ENCODE peak calls at places on chromosomes 5 and 9, in five cellular contexts. One of them, this sample, is unnamed.

GRCh38 chr5:67300321-67300720 is 103.7 kb upstream of the CD180 start:
- DNase-seq in A549: no peak
- DNase-seq in HepG2: no peak
- DNase-seq in GM12878: no peak
- DNase-seq in K562: no peak
- DNase-seq in this sample: no peak

GRCh38 chr5:17000296-17000939 is 64.3 kb upstream of the MYO10 start:
- DNase-seq in K562: no peak
- DNase-seq in HepG2: no peak
- DNase-seq in A549: peak
- DNase-seq in GM12878: no peak
- DNase-seq in this sample: no peak

GRCh38 chr5:181054871-181055494 is 14.9 kb downstream of the BTNL9 start:
- DNase-seq in A549: no peak
- DNase-seq in K562: peak
- DNase-seq in HepG2: no peak
- DNase-seq in GM12878: no peak
- DNase-seq in this sample: no peak

GRCh38 chr5:2797981-2798380 is 46.5 kb upstream of the IRX2 start:
- DNase-seq in HepG2: no peak
- DNase-seq in GM12878: no peak
- DNase-seq in A549: no peak
- DNase-seq in K562: no peak
- DNase-seq in this sample: no peak

GRCh38 chr9:130337784-130338380 is 72.3 kb downstream of the HMCN2 start:
- DNase-seq in A549: no peak
- DNase-seq in GM12878: no peak
- DNase-seq in HepG2: no peak
- DNase-seq in K562: no peak
- DNase-seq in this sample: no peak

GRCh38 chr5:1052641-1053390 is 44.2 kb downstream of the NKD2 start:
- DNase-seq in GM12878: no peak
- DNase-seq in HepG2: no peak
- DNase-seq in K562: peak
- DNase-seq in A549: peak
- DNase-seq in this sample: peak

GRCh38 chr9:78566521-78566920 is 269.6 kb downstream of the PSAT1 start:
- DNase-seq in HepG2: no peak
- DNase-seq in GM12878: no peak
- DNase-seq in A549: no peak
- DNase-seq in K562: no peak
- DNase-seq in this sample: no peak

GRCh38 chr5:179406031-179406681 is 60.9 kb upstream of the ADAMTS2 start:
- DNase-seq in GM12878: no peak
- DNase-seq in HepG2: no peak
- DNase-seq in K562: no peak
- DNase-seq in A549: no peak
- DNase-seq in this sample: no peak

GRCh38 chr9:134391319-134392231 is 65.3 kb downstream of the RXRA start:
- DNase-seq in GM12878: peak
- DNase-seq in K562: no peak
- DNase-seq in A549: no peak
- DNase-seq in HepG2: no peak
- DNase-seq in this sample: no peak

GRCh38 chr9:79134654-79135053 is 437.1 kb upstream of the TLE4 start:
- DNase-seq in GM12878: no peak
- DNase-seq in HepG2: no peak
- DNase-seq in A549: peak
- DNase-seq in K562: no peak
- DNase-seq in this sample: peak

GRCh38 chr5:73902327-73903051 is 276.5 kb downstream of the ARHGEF28 start:
- DNase-seq in GM12878: peak
- DNase-seq in HepG2: peak
- DNase-seq in A549: peak
- DNase-seq in K562: peak
- DNase-seq in this sample: peak

GRCh38 chr9:100104314-100104713 is 5.3 kb downstream of the INVS start:
- DNase-seq in A549: no peak
- DNase-seq in HepG2: no peak
- DNase-seq in GM12878: no peak
- DNase-seq in K562: no peak
- DNase-seq in this sample: no peak

GRCh38 chr5:82635561-82636288 is 357.6 kb upstream of the RPS23 start:
- DNase-seq in GM12878: no peak
- DNase-seq in A549: peak
- DNase-seq in HepG2: peak
- DNase-seq in K562: no peak
- DNase-seq in this sample: no peak

GRCh38 chr5:118611332-118611945 is 376.9 kb downstream of the DTWD2 start:
- DNase-seq in GM12878: no peak
- DNase-seq in A549: peak
- DNase-seq in K562: peak
- DNase-seq in HepG2: peak
- DNase-seq in this sample: peak

GRCh38 chr9:77910216-77910615 is 121.4 kb downstream of the GNAQ start:
- DNase-seq in K562: no peak
- DNase-seq in HepG2: no peak
- DNase-seq in GM12878: no peak
- DNase-seq in A549: no peak
- DNase-seq in this sample: peak

GRCh38 chr9:17699615-17700315 is 120.9 kb downstream of the SH3GL2 start:
- DNase-seq in K562: no peak
- DNase-seq in HepG2: no peak
- DNase-seq in GM12878: no peak
- DNase-seq in A549: no peak
- DNase-seq in this sample: no peak

GRCh38 chr9:30913331-30913730 is 1471.1 kb upstream of the ACO1 start:
- DNase-seq in K562: no peak
- DNase-seq in A549: no peak
- DNase-seq in GM12878: no peak
- DNase-seq in HepG2: no peak
- DNase-seq in this sample: no peak
- TF ChIP-seq POLR2A in K562: no peak
- TF ChIP-seq POLR2A in A549: no peak
- TF ChIP-seq POLR2A in GM12878: no peak
- TF ChIP-seq POLR2A in HepG2: no peak
- TF ChIP-seq POLR2A in this sample: no peak

DNA sequence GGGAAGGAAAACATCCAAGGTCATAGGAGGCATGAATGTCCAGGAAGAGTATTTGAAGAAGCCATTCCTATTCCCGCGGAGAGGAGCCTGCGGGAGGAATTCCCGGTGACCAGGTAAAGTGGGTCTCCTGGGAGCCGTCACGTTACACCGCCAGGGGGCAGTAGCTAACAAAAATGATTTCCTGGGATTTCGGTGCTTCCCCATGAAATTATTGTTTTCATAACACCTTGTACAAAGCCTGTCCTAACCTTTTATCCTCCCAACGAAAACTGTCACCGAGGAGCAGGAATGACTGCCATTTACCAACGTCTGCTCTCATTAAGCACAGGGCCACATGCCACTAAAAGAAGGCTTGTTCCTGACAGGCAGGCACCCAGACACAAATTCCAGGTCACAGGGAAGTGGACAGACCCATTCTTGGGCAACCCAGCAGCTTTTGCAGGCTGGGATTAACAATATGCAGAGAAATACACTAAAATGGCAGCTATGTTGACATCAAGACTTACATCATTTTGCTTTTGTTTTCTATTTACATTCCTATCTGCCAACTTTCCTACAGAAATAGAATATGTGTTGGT is 41.2 kb upstream of the CTSL start:
- DNase-seq in GM12878: no peak
- DNase-seq in HepG2: peak
- DNase-seq in K562: peak
- DNase-seq in A549: peak
- DNase-seq in this sample: peak
- TF ChIP-seq MYC in GM12878: no peak
- TF ChIP-seq MYC in HepG2: no peak
- TF ChIP-seq MYC in K562: no peak
- TF ChIP-seq MYC in A549: no peak
- TF ChIP-seq MYC in this sample: no peak

DNA sequence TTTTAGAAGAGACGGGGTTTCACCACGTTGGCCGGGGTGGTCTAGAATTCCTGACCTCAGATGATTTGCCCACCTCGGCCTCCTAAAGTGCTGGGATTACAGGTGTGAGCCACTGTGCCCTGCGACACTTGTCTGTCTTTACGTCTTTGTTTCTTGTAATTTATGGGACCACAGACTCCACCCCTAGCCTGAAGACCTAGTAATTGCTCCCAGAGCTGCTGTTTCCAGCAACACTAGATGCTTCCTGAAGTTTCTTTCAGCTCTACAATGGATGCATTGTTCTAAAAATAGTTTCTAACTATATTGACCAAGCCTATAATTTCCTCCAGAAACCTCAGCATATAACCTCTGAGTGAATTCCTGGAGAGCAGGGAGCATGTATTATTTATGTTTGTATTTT is 13.9 kb downstream of the GCNT1 start:
- DNase-seq in HepG2: no peak
- DNase-seq in A549: no peak
- DNase-seq in K562: no peak
- DNase-seq in GM12878: no peak
- DNase-seq in this sample: no peak
- TF ChIP-seq POLR2A in HepG2: no peak
- TF ChIP-seq POLR2A in A549: no peak
- TF ChIP-seq POLR2A in K562: no peak
- TF ChIP-seq POLR2A in GM12878: no peak
- TF ChIP-seq POLR2A in this sample: no peak

GRCh38 chr5:150206780-150207115 is 16.9 kb downstream of the SLC6A7 start:
- DNase-seq in K562: no peak
- DNase-seq in HepG2: no peak
- DNase-seq in A549: no peak
- DNase-seq in GM12878: no peak
- DNase-seq in this sample: no peak

GRCh38 chr5:150210644-150211043 is 20.8 kb downstream of the SLC6A7 start:
- DNase-seq in A549: no peak
- DNase-seq in K562: no peak
- DNase-seq in GM12878: no peak
- DNase-seq in HepG2: no peak
- DNase-seq in this sample: no peak

GRCh38 chr5:150206076-150206779 is 16.4 kb downstream of the SLC6A7 start:
- DNase-seq in K562: no peak
- DNase-seq in A549: no peak
- DNase-seq in HepG2: no peak
- DNase-seq in GM12878: no peak
- DNase-seq in this sample: peak

GRCh38 chr5:150209020-150209635 is 19.3 kb downstream of the SLC6A7 start:
- DNase-seq in HepG2: no peak
- DNase-seq in K562: no peak
- DNase-seq in GM12878: no peak
- DNase-seq in A549: peak
- DNase-seq in this sample: peak

DNA sequence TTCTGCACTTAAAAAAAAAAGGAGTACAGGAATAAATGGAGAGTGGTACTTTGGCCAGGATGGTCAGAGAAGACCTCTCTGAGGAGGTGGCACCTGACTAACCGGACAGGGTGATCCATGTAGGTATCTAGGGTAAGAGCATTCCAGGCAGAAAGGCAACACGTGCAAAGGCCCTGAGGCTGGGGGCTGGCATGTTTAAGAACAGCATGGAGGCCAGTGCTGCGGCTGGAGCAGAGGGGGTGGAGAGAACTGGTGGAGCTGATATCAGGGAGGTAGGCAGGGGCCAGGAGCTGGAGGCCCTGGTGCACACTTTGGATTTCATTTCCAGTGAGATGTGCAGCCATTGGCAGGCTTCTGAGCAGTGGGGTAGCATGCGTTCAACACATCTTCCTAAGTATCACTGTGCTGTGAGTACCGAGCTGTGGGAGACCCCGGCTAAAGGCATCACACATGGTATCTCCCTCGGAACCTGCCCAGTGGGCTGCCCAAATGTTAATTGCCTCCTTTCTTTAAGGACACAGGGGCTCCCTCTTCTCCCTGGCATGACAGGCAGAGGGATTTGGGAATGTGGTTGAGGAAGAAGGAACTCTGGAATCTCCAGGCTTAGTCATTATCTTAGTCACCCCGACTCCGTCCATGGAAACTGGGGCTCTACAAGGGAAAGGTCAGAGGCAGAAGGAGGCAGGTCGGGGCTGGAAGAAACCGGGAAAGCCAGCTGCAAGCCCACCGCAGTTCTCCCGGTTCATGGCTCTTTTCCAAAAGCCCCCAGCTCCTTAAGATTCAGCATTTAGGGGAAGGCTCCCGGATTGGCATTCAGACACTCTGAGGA is 18.5 kb downstream of the SLC6A7 start:
- DNase-seq in A549: peak
- DNase-seq in HepG2: no peak
- DNase-seq in K562: no peak
- DNase-seq in GM12878: no peak
- DNase-seq in this sample: no peak
- TF ChIP-seq MYC in A549: no peak
- TF ChIP-seq MYC in HepG2: no peak
- TF ChIP-seq MYC in K562: no peak
- TF ChIP-seq MYC in GM12878: no peak
- TF ChIP-seq MYC in this sample: no peak

This sample was measured in NB4.